ENCODE peak calls at places on chromosome 7, in ten cellular contexts. D is GM06990; Z is EH; F is tibial artery; R is putamen; P is iPS DF 6.9; O is fibroblast of mammary gland; I is H54; K is CD8-positive, alpha-beta memory T cell; G is cardiac muscle cell. M is an unnamed sample.

GRCh38 chr7:70098133-70098561 is 499.9 kb downstream of the AUTS2 start:
- DNase-seq in D (no peak), Z (no peak), F (no peak), R (no peak), P (no peak), O (no peak), I (no peak), K (no peak), G (no peak), M (no peak)

GRCh38 chr7:67522504-67522903 is 525.9 kb downstream of the TYW1 start:
- DNase-seq in D (no peak), Z (no peak), F (no peak), R (no peak), P (no peak), O (no peak), I (no peak), K (no peak), G (no peak), M (no peak)

GRCh38 chr7:41378156-41378555 is 324.7 kb downstream of the INHBA start:
- DNase-seq in D (no peak), Z (peak; percentile 52), F (no peak), R (no peak), P (no peak), O (no peak), I (no peak), K (no peak), G (no peak), M (no peak)

GRCh38 chr7:12315049-12315448 is 88.6 kb downstream of the VWDE start:
- DNase-seq in D (no peak), Z (no peak), F (no peak), R (no peak), P (no peak), O (no peak), I (no peak), K (no peak), G (peak; percentile 2), M (no peak)

GRCh38 chr7:56079450-56080185 is 13.1 kb downstream of the PHKG1 start:
- DNase-seq in D (no peak), Z (peak; percentile 89), F (peak; percentile 78), R (peak; percentile 87), P (no peak), O (peak; percentile 71), I (no peak), K (no peak), G (peak; percentile 83), M (no peak)

GRCh38 chr7:70092314-70093303 is 494.3 kb downstream of the AUTS2 start:
- DNase-seq in D (no peak), Z (peak; percentile 18), F (no peak), R (no peak), P (no peak), O (peak; percentile 80), I (peak; percentile 27), K (no peak), G (peak; percentile 67), M (no peak)

GRCh38 chr7:732094-732541 is 5.0 kb upstream of the PRKAR1B start:
- DNase-seq in D (no peak), Z (no peak), F (no peak), R (no peak), P (no peak), O (no peak), I (peak; percentile 100), K (no peak), G (no peak), M (no peak)

GRCh38 chr7:121027761-121028681 is 39.5 kb downstream of the CPED1 start:
- DNase-seq in D (no peak), Z (peak; percentile 21), F (no peak), R (no peak), P (no peak), O (peak; percentile 42), I (no peak), K (no peak), G (no peak), M (no peak)

GRCh38 chr7:151063212-151063561 is 3.8 kb downstream of the SLC4A2 start:
- DNase-seq in D (no peak), Z (peak; percentile 68), F (peak; percentile 71), R (no peak), P (no peak), O (peak; percentile 77), I (no peak), K (no peak), G (peak; percentile 69), M (no peak)

M was measured in progenitor cell of endocrine pancreas.